ENCODE peak calls at places on chromosomes 7 and 10, in six cellular contexts. T, S, X, V, H and A are unnamed samples. For H3K4me1, the result is how much of the 10 kb centered on the place peaks cover.

GRCh38 chr7:561631-562393 is 42.2 kb upstream of the PDGFA start:
- DNase-seq in V (no peak), S (no peak), X (peak), H (no peak), T (no peak), A (no peak)

GRCh38 chr10:26879744-26880143 is 19.0 kb upstream of the ABI1 start:
- DNase-seq in V (no peak), H (peak), S (no peak), X (no peak), T (no peak), A (no peak)

GRCh38 chr7:76165106-76165972 is 36.4 kb upstream of the SRRM3 start:
- DNase-seq in H (no peak), T (no peak), S (peak), X (no peak), V (no peak), A (no peak)

GRCh38 chr10:124156524-124157225 is 63.3 kb upstream of the CHST15 start:
- DNase-seq in S (peak), X (peak), V (no peak), H (no peak), T (peak), A (no peak)

GRCh38 chr7:148702876-148703670 is 4.4 kb downstream of the CUL1 start:
- DNase-seq in S (no peak), H (no peak), V (no peak), T (no peak), X (no peak), A (no peak)

GRCh38 chr7:131498237-131498885 is 58.1 kb downstream of the PODXL start:
- DNase-seq in X (no peak), T (no peak), S (no peak), H (no peak), V (no peak), A (no peak)

GRCh38 chr10:109429956-109430760 is 493.2 kb downstream of the XPNPEP1 start:
- DNase-seq in V (no peak), S (no peak), X (no peak), T (peak), H (no peak), A (no peak)

GRCh38 chr7:135712182-135712782 is 15.7 kb downstream of the SLC13A4 start:
- DNase-seq in S (no peak), H (no peak), X (no peak), T (no peak), V (no peak), A (no peak)

GRCh38 chr10:119006451-119007210 is 22.9 kb upstream of the NANOS1 start:
- DNase-seq in X (no peak), S (peak), T (peak), H (no peak), V (peak), A (peak)

GRCh38 chr10:96690755-96691730 is 29.3 kb downstream of the PIK3AP1 start:
- DNase-seq in S (no peak), H (no peak), X (no peak), V (no peak), T (no peak), A (no peak)

GRCh38 chr10:59227136-59227673 is 50.8 kb downstream of the PHYHIPL start:
- DNase-seq in X (no peak), H (no peak), T (no peak), V (no peak), S (no peak), A (no peak)

GRCh38 chr7:135919071-135919841 is 57.9 kb downstream of the MTPN start:
- DNase-seq in T (no peak), V (no peak), S (no peak), X (no peak), H (no peak), A (no peak)

GRCh38 chr10:49379596-49380410 is 16.1 kb downstream of the DRGX start:
- DNase-seq in H (peak), X (no peak), S (no peak), V (no peak), T (no peak), A (no peak)

GRCh38 chr10:36492590-36493510 is 632.5 kb upstream of the ANKRD30A start:
- DNase-seq in T (peak), S (no peak), V (no peak), X (no peak), H (no peak), A (no peak)

GRCh38 chr7:79217468-79217867 is 236.0 kb downstream of the MAGI2 start:
- DNase-seq in H (no peak), X (no peak), V (no peak), S (no peak), T (peak), A (no peak)

GRCh38 chr7:34208878-34209621 is 303.7 kb downstream of the BMPER start:
- DNase-seq in S (no peak), H (no peak), V (no peak), T (no peak), X (peak), A (no peak)

GRCh38 chr10:10438335-10439123 is 579.1 kb upstream of the CELF2 start:
- DNase-seq in T (no peak), H (no peak), X (no peak), S (no peak), V (no peak), A (no peak)

GRCh38 chr10:113520606-113521481 is 32.0 kb upstream of the HABP2 start:
- DNase-seq in S (peak), V (peak), H (peak), X (peak), T (peak), A (peak)

GRCh38 chr7:99290980-99291607 is 18.5 kb downstream of the MYH16 start:
- DNase-seq in X (no peak), V (no peak), T (peak), H (no peak), S (no peak), A (no peak)

GRCh38 chr10:47454294-47455058 is 29.4 kb downstream of the ANXA8 start:
- DNase-seq in T (no peak), V (peak), H (no peak), X (no peak), S (no peak), A (no peak)

GRCh38 chr10:78718032-78718572 is 350.7 kb upstream of the ZMIZ1 start:
- DNase-seq in S (no peak), X (no peak), H (no peak), V (no peak), T (peak), A (no peak)

GRCh38 chr7:64868469-64868868 is 34.6 kb upstream of the ZNF273 start:
- DNase-seq in T (no peak), H (no peak), X (no peak), S (no peak), V (no peak), A (no peak)

GRCh38 chr10:71623098-71623985 is 96.2 kb downstream of the C10orf105 start:
- DNase-seq in V (no peak), T (peak), S (no peak), H (peak), X (peak), A (no peak)

DNA sequence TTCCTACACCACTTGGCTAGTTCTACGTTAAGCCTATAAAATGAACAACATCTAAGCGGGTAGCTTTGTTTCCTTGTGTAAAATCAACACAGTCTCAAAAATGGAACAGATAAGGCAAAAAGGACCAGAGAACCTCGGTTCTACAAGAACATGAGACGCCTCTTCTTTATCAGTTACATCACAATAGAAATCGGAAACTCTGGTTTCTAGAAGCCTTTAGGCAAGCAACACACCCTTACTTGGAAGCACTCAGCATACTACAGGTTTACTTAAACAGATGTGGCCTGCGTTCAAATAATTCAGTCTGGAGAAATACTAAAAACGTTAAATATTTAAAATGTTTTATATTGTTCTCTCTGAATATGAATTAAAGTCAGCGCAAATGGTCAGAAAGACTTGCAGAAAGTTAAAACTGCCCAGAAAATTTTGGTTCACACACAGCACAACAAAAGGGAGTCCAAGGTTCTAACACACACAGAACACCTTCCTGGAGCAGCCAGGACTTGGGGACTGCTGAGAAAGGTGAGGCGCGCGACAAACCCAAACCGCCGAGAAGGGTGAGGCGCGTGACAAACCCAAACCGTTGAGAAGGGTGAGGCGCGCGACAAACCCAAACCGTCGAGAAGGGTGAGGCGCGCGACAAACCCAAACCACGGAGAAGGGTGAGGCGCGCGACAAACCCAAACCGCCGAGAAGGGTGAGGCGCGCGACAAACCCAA is 25.9 kb downstream of the ESYT2 start:
- DNase-seq in V (no peak), T (no peak), S (no peak), X (no peak), H (no peak), A (no peak)
- H3K4me3 ChIP-seq in V (peak), T (no peak), S (no peak), X (no peak), H (no peak), A (no peak)

GRCh38 chr7:87345962-87346371 is 503 bp downstream of the CROT start:
- DNase-seq in T (no peak), V (no peak), S (no peak), X (no peak), H (no peak), A (no peak)
- H3K27ac ChIP-seq in T (no peak), V (peak), S (peak), X (no peak), H (peak), A (peak)

GRCh38 chr7:44391171-44391570 is 65.8 kb upstream of the CAMK2B start:
- DNase-seq in H (no peak), X (no peak), S (no peak), V (no peak), T (no peak), A (no peak)
- H3K4me1 ChIP-seq in H (under half), X (under half), S (under half), V (under half), T (under half), A (under half)

GRCh38 chr10:97852277-97852676 is 2.6 kb downstream of the GOLGA7B start:
- DNase-seq in T (no peak), V (no peak), S (no peak), X (no peak), H (no peak), A (no peak)
- H3K4me3 ChIP-seq in T (no peak), V (no peak), S (no peak), X (no peak), H (no peak), A (no peak)

GRCh38 chr10:86392723-86393094 is 26.1 kb upstream of the GRID1 start:
- DNase-seq in V (no peak), T (no peak), S (peak), X (no peak), H (no peak), A (no peak)

GRCh38 chr10:86391986-86392722 is 25.6 kb upstream of the GRID1 start:
- DNase-seq in T (no peak), X (no peak), S (peak), V (no peak), H (no peak), A (no peak)

GRCh38 chr10:86393401-86393800 is 26.8 kb upstream of the GRID1 start:
- DNase-seq in H (no peak), S (no peak), X (no peak), T (no peak), V (no peak), A (no peak)

GRCh38 chr10:86391236-86391840 is 24.7 kb upstream of the GRID1 start:
- DNase-seq in V (no peak), S (peak), X (no peak), H (no peak), T (no peak), A (no peak)

GRCh38 chr10:86393858-86394472 is 27.4 kb upstream of the GRID1 start:
- DNase-seq in H (no peak), X (no peak), S (no peak), V (no peak), T (no peak), A (no peak)
- H3K27ac ChIP-seq in H (no peak), X (no peak), S (no peak), V (no peak), T (no peak), A (no peak)

GRCh38 chr10:29113251-29113945 is 175.5 kb upstream of the LYZL1 start:
- DNase-seq in T (peak), H (peak), V (no peak), S (no peak), X (no peak), A (no peak)

GRCh38 chr10:29110172-29110571 is 178.7 kb upstream of the LYZL1 start:
- DNase-seq in V (no peak), T (no peak), H (no peak), X (no peak), S (no peak), A (no peak)

GRCh38 chr10:29106287-29106686 is 182.6 kb upstream of the LYZL1 start:
- DNase-seq in T (peak), X (no peak), S (no peak), H (no peak), V (no peak), A (no peak)

GRCh38 chr10:29107866-29108498 is 180.9 kb upstream of the LYZL1 start:
- DNase-seq in H (no peak), V (no peak), T (no peak), X (no peak), S (no peak), A (no peak)

GRCh38 chr10:29109700-29110099 is 179.2 kb upstream of the LYZL1 start:
- DNase-seq in T (no peak), V (no peak), X (no peak), S (no peak), H (no peak), A (no peak)
- H3K4me1 ChIP-seq in T (under half), V (under half), X (under half), S (under half), H (half or more), A (under half)

DNA sequence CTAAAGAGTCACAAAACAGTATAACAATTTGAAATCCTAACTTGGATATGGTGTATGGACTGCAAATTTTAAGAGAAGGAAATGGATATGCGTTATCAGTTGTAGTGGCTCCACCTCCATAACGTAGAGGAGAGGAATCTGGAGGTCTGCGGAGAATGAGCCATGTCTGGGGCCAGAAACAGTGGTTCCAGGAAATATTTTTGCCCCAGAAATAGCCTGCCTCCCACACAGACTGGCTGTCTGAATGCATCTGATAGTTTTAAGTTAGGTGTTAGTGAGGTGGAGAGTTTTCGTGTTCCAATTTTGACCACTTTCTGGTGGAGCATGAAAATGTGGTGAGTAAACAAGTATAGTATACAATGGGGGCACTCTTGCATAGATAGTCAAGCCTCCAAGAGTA is 1.6 kb downstream of the PHTF2 start:
- DNase-seq in S (no peak), X (no peak), H (peak), T (peak), V (no peak), A (no peak)
- H3K4me3 ChIP-seq in S (no peak), X (peak), H (peak), T (peak), V (peak), A (peak)

DNA sequence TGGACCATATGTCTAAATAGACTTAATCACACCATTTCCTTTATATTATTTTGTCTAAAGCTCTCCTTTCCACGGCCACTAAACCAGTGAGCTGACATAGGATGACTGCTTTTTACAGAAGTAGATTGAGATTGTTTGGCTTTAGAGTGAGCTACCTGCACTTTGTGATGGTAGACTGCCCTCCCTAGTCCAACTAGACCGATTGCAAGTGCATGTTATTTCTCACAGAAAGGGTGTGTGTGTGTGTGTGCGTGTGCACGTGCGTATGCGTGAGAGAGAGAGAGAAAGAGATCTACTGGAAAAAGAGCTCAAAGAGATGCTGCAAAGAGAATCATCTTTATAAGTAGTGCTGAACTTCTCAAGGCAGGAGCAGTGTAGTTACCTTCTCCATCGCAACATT is 60.7 kb downstream of the VCL start:
- DNase-seq in H (peak), T (peak), V (no peak), S (no peak), X (no peak), A (no peak)
- H3K27ac ChIP-seq in H (no peak), T (no peak), V (no peak), S (no peak), X (no peak), A (no peak)

DNA sequence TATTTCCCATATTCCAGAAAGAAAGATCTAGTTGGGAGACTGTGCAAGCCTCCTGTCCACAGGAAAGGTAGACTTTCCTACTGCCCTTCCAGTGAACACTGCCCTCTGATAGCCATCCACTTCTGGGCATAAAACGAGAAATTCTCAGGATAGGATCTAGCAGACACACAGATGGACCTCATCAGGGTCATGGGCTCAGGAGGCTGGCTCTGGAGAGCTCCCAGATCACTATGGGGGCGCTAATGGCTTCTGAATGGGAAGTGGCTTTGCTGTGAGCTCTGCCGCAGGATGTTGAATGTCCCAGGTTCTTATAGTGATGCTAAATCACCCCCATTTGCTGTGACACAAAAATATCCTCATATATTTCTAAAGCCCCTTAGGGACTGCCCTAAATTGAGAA is 77.1 kb downstream of the SVIL start:
- DNase-seq in V (no peak), H (no peak), T (no peak), S (no peak), X (no peak), A (no peak)
- H3K4me1 ChIP-seq in V (under half), H (under half), T (under half), S (half or more), X (under half), A (half or more)